ENCODE peak calls at places on chromosomes 4 and X, in five cellular contexts. B is spleen, W is suprapubic skin, T is brain microvascular endothelial cell, M is K562. D is an unnamed sample. For H3K36me3, the result is how much of the 10 kb centered on the place peaks cover.

GRCh38 chrX:5265324-5265723 is 963.3 kb downstream of the NLGN4X start:
- DNase-seq in T (no peak), W (no peak), M (no peak), B (no peak), D (no peak)

GRCh38 chr4:2835978-2836377 is 7.7 kb upstream of the ADD1 start:
- DNase-seq in B (peak), T (no peak), W (no peak), M (no peak), D (peak)

GRCh38 chr4:15378055-15378454 is 49.8 kb upstream of the C1QTNF7 start:
- DNase-seq in W (no peak), M (no peak), B (no peak), T (no peak), D (no peak)

GRCh38 chr4:112975567-112976355 is 73.7 kb upstream of the ANK2 start:
- DNase-seq in B (no peak), W (no peak), M (no peak), T (no peak), D (no peak)

GRCh38 chr4:189981970-189982369 is 41.3 kb downstream of the FRG1 start:
- DNase-seq in M (no peak), W (no peak), T (no peak), B (no peak), D (no peak)

GRCh38 chr4:134375775-134376174 is 174.2 kb upstream of the PABPC4L start:
- DNase-seq in W (no peak), B (no peak), T (no peak), M (no peak), D (no peak)

GRCh38 chr4:86098691-86099090 is 261.2 kb downstream of the MAPK10 start:
- DNase-seq in M (no peak), T (no peak), B (no peak), W (no peak), D (no peak)

GRCh38 chrX:149950681-149951080 is 12.4 kb upstream of the EOLA2 start:
- DNase-seq in T (peak), W (no peak), M (peak), B (no peak), D (no peak)

GRCh38 chrX:45849261-45849660 is 648.6 kb upstream of the DIPK2B start:
- DNase-seq in W (no peak), M (peak), T (peak), B (no peak), D (no peak)

GRCh38 chrX:39204945-39205344 is 403.7 kb downstream of the MID1IP1 start:
- DNase-seq in M (no peak), B (no peak), T (no peak), W (no peak), D (no peak)

GRCh38 chrX:1336331-1337143 is at the start of gene IL3RA:
- DNase-seq in M (no peak), T (peak), W (no peak), B (peak), D (no peak)

GRCh38 chr4:91427171-91427570 is 876.6 kb upstream of the GRID2 start:
- DNase-seq in T (no peak), B (no peak), M (no peak), W (no peak), D (no peak)

GRCh38 chrX:115029869-115030564 is 12.6 kb upstream of the IL13RA2 start:
- DNase-seq in B (no peak), M (no peak), W (no peak), T (no peak), D (no peak)

GRCh38 chr4:172736046-172736445 is 432.6 kb upstream of the GALNT7 start:
- DNase-seq in T (no peak), W (no peak), M (no peak), B (no peak), D (no peak)

GRCh38 chr4:89254847-89255246 is 52.8 kb downstream of the GPRIN3 start:
- DNase-seq in B (no peak), T (no peak), W (no peak), M (peak), D (peak)

GRCh38 chr4:114677346-114677979 is 78.9 kb downstream of the UGT8 start:
- DNase-seq in M (no peak), T (no peak), B (no peak), W (no peak), D (no peak)

GRCh38 chrX:63275127-63275526 is 76.0 kb downstream of the SPIN4 start:
- DNase-seq in M (peak), W (no peak), T (peak), B (no peak), D (no peak)

GRCh38 chr4:85825937-85826678 is 351.2 kb downstream of the ARHGAP24 start:
- DNase-seq in B (no peak), W (no peak), M (no peak), T (peak), D (no peak)

GRCh38 chrX:13698432-13698831 is 9.5 kb downstream of the RAB9A start:
- DNase-seq in B (no peak), W (no peak), T (no peak), M (no peak), D (no peak)

GRCh38 chr4:6546681-6547447 is 28.1 kb upstream of the MAN2B2 start:
- DNase-seq in T (peak), B (no peak), M (peak), W (no peak), D (peak)

GRCh38 chrX:152601848-152602616 is 35.7 kb upstream of the GABRQ start:
- DNase-seq in M (peak), B (no peak), W (no peak), T (peak), D (no peak)

GRCh38 chrX:84363674-84364073 is 138.6 kb downstream of the HDX start:
- DNase-seq in W (no peak), T (no peak), B (no peak), M (no peak), D (no peak)

GRCh38 chr4:48032721-48033120 is 16.1 kb downstream of the NIPAL1 start:
- DNase-seq in M (no peak), B (no peak), T (no peak), W (no peak), D (no peak)

GRCh38 chrX:13540602-13541001 is 28.8 kb upstream of the EGFL6 start:
- DNase-seq in T (no peak), W (no peak), B (no peak), M (no peak), D (no peak)

GRCh38 chr4:40552536-40552935 is 77.1 kb downstream of the RBM47 start:
- DNase-seq in W (no peak), T (no peak), B (no peak), M (no peak), D (peak)

GRCh38 chr4:89283226-89283974 is 24.2 kb downstream of the GPRIN3 start:
- DNase-seq in M (no peak), B (no peak), T (peak), W (no peak), D (no peak)

GRCh38 chrX:3244203-3244743 is 102.2 kb downstream of the MXRA5 start:
- DNase-seq in B (no peak), W (no peak), T (peak), M (no peak), D (no peak)

GRCh38 chr4:52643846-52644245 is 15.3 kb downstream of the USP46 start:
- DNase-seq in M (no peak), W (no peak), T (peak), B (no peak), D (peak)

GRCh38 chr4:48138936-48139335 is 4.9 kb upstream of the TXK start:
- DNase-seq in W (no peak), B (no peak), T (no peak), M (no peak), D (no peak)

GRCh38 chr4:153257151-153257620 is 52.9 kb downstream of the TRIM2 start:
- DNase-seq in B (no peak), M (peak), T (peak), W (no peak), D (no peak)

GRCh38 chrX:72272868-72273267 is 4.2 kb downstream of the RPS4X start:
- DNase-seq in M (no peak), T (peak), W (no peak), B (no peak), D (no peak)

GRCh38 chrX:21354725-21355124 is 19.5 kb upstream of the CNKSR2 start:
- DNase-seq in T (no peak), B (no peak), M (no peak), W (no peak), D (no peak)

GRCh38 chr4:74613266-74613665 is 168.3 kb downstream of the AREG start:
- DNase-seq in W (no peak), B (no peak), T (no peak), M (no peak), D (no peak)

DNA sequence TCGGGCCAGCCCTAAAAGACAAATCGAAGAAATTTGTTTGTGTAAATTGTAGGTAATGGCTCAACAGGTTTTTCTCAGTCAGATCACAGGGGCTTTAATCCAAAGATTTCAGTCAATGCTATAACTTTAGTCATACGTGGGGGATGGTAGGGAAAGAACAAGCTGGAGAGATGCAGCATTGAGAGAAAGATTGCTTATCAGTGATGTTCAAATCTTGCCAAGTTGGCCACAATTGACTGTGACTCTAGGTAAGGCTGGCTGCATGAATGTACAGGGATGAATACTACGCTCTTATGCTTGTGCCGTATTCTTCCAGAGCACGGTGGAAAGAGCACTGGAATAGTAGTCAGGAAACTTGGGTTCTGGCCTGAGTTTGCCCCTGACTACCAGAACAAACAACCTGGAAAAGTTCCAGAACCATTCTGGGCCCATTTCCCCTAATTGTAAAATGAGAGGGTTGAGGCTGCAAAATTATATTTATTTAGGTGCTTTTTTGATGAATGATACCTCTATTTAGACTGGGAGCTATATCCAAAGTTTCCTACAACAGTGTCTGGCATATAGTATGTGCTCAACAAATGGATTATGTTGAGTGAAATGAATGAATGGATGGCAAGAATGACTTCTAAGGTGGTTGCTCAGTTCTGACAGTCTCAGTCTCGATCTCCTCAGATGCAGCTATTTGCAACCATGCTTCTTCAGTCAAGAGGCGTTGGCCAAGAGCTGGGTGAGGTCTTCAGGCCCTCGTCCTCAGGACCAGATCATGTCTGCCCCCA is 44.4 kb downstream of the TSC22D3 start:
- DNase-seq in W (no peak), T (no peak), M (no peak), B (peak), D (no peak)
- H3K27ac ChIP-seq in W (peak), T (no peak), M (no peak), B (no peak), D (no peak)

GRCh38 chrX:31371956-31372355 is 300.1 kb upstream of the FTHL17 start:
- DNase-seq in M (peak), W (no peak), T (no peak), B (no peak), D (no peak)
- H3K36me3 ChIP-seq in M (under half), W (under half), T (under half), B (under half), D (under half)

GRCh38 chrX:46961574-46962279 is 49.5 kb downstream of the JADE3 start:
- DNase-seq in B (no peak), W (no peak), M (no peak), T (no peak), D (peak)
- H3K27ac ChIP-seq in B (no peak), W (no peak), M (no peak), T (no peak), D (no peak)

GRCh38 chr4:39516407-39516966 is 10.8 kb downstream of the UGDH start:
- DNase-seq in B (no peak), M (no peak), W (no peak), T (no peak), D (no peak)
- H3K36me3 ChIP-seq in B (half or more), M (under half), W (under half), T (half or more), D (under half)

GRCh38 chrX:133376422-133376821 is 38.9 kb downstream of the GPC4 start:
- DNase-seq in M (no peak), W (no peak), B (no peak), T (no peak), D (no peak)
- H3K27ac ChIP-seq in M (no peak), W (no peak), B (no peak), T (no peak), D (no peak)

GRCh38 chr4:56440983-56441382 is 4.9 kb downstream of the PAICS start:
- DNase-seq in M (no peak), B (no peak), W (no peak), T (no peak), D (no peak)
- H3K36me3 ChIP-seq in M (half or more), B (under half), W (under half), T (under half), D (under half)

DNA sequence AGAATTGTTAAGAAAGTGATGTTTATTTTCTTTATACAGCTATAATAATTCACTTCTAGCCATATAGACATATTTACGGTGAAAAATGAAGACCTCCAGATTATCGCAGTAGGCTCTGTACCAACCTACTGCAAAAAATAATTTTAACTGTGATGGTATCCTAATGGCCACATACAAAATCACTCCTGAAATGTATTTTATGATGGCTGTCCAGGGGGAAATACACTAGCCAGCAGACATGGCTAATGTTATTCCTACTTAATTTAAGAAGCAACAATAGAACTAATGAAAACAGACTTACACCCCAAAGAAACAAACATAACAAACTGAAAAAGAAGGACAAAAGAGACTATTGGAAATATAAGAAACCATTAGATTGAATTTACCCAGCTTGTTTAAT is 4.6 kb downstream of the NKX6-1 start:
- DNase-seq in M (no peak), W (no peak), T (no peak), B (no peak), D (no peak)
- H3K27ac ChIP-seq in M (no peak), W (no peak), T (no peak), B (no peak), D (peak)

GRCh38 chr4:110055014-110055768 is 142.5 kb downstream of the EGF start:
- DNase-seq in T (peak), B (no peak), W (no peak), M (no peak), D (no peak)
- H3K36me3 ChIP-seq in T (under half), B (under half), W (under half), M (half or more), D (under half)

GRCh38 chr4:147485167-147485566 is 4.3 kb downstream of the EDNRA start:
- DNase-seq in M (no peak), B (no peak), T (no peak), W (no peak), D (no peak)
- H3K27ac ChIP-seq in M (no peak), B (no peak), T (no peak), W (no peak), D (no peak)

D was measured in pancreas.